ENCODE peak calls at places on chromosomes 3 and 15, in eight cellular contexts. G, X, H, F, S, D, Z and T are unnamed samples.

GRCh38 chr3:30951806-30952205 is 57.3 kb upstream of the GADL1 start:
- DNase-seq in G (no peak), X (no peak), H (no peak), F (no peak), S (no peak), D (no peak), Z (no peak), T (no peak)

GRCh38 chr3:71593106-71593505 is 9.6 kb upstream of the FOXP1 start:
- DNase-seq in G (no peak), X (no peak), H (no peak), F (no peak), S (no peak), D (no peak), Z (no peak), T (no peak)

GRCh38 chr3:141240290-141241247 is 8.9 kb downstream of the PXYLP1 start:
- DNase-seq in G (no peak), X (no peak), H (no peak), F (no peak), S (no peak), D (no peak), Z (no peak), T (no peak)

GRCh38 chr3:13883681-13884080 is 3.8 kb upstream of the WNT7A start:
- DNase-seq in G (no peak), X (no peak), H (no peak), F (no peak), S (no peak), D (no peak), Z (no peak), T (peak)

GRCh38 chr15:95853350-95853749 is 477.1 kb upstream of the NR2F2 start:
- DNase-seq in G (no peak), X (no peak), H (no peak), F (no peak), S (no peak), D (no peak), Z (no peak), T (no peak)

GRCh38 chr3:52774901-52775864 is 2.2 kb upstream of the ITIH1 start:
- DNase-seq in G (no peak), X (no peak), H (no peak), F (no peak), S (no peak), D (peak), Z (peak), T (no peak)

GRCh38 chr3:127446756-127447155 is 143.8 kb downstream of the TPRA1 start:
- DNase-seq in G (no peak), X (no peak), H (no peak), F (no peak), S (no peak), D (no peak), Z (no peak), T (peak)

GRCh38 chr3:154801729-154802128 is 278.4 kb upstream of the MME start:
- DNase-seq in G (no peak), X (no peak), H (no peak), F (no peak), S (no peak), D (no peak), Z (no peak), T (no peak)

GRCh38 chr3:37913531-37913930 is 51.9 kb downstream of the CTDSPL start:
- DNase-seq in G (no peak), X (no peak), H (no peak), F (no peak), S (no peak), D (no peak), Z (no peak), T (no peak)

GRCh38 chr3:37910666-37911400 is 49.2 kb downstream of the CTDSPL start:
- DNase-seq in G (no peak), X (no peak), H (no peak), F (no peak), S (no peak), D (peak), Z (no peak), T (no peak)

GRCh38 chr3:37907906-37908305 is 46.2 kb downstream of the CTDSPL start:
- DNase-seq in G (no peak), X (no peak), H (no peak), F (no peak), S (no peak), D (no peak), Z (no peak), T (no peak)

GRCh38 chr3:37909067-37909911 is 47.6 kb downstream of the CTDSPL start:
- DNase-seq in G (no peak), X (no peak), H (no peak), F (no peak), S (no peak), D (no peak), Z (peak), T (no peak)

DNA sequence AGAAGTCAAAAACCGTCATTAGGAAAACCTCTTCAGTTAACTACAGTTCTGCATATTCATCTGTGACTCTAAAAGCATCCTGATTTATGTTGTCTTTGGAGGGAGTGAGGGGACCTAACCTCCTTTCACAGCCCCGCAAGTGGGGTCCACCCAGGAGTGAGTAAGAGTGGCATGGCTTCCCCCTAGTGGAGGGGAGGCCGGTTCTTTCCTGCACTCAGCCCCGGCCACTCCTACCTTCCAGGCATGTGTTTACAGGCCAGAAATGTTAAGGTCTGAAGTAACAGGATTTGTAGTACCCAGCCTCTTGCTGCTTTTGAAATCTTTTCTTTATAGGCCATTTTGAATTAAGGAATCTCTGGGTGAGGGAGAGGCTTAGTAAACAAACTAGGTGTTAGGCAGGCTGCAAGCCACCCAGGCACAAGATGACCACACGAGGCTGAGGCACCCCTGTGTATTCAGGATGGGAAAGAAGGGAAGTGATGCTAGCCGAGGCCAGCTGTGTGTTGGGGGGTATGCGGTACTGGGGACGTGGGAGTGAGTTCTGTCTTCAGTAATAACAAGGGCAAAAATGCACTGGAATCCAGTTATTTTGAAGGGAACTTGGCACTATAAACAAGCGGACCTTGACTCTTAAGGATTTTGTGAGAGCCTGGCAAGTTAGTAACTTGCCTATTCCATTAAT is 50.5 kb downstream of the CTDSPL start:
- DNase-seq in G (no peak), X (no peak), H (no peak), F (peak), S (no peak), D (no peak), Z (no peak), T (no peak)
- TF ChIP-seq CTCF in G (no peak), X (peak), H (no peak), F (no peak), S (no peak), D (no peak), Z (no peak), T (no peak)

DNA sequence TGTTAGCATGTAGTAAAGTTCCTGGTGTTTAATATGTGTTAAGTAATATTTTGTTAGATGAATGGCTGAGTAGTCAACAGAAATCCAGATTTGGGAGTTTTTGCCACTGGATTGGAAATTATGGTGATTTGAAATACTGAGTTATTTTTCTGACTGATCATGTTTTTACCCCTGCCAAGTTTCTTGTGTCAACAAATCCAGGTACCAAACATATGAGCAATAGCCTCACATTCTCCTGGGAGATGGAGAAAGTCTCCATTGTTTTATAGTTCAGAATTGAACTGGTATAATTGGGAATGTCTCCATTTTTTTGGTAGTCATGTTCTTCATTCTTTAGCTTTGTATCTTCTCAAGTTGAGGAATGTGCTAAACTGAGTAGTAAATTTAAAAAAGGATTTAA is 767.2 kb upstream of the LMCD1 start:
- DNase-seq in G (no peak), X (no peak), H (no peak), F (no peak), S (no peak), D (no peak), Z (no peak), T (no peak)
- TF ChIP-seq CTCF in G (no peak), X (no peak), H (no peak), F (no peak), S (no peak), D (no peak), Z (no peak), T (no peak)

GRCh38 chr3:126212629-126213375 is 32.4 kb upstream of the ALDH1L1 start:
- DNase-seq in G (peak), X (peak), H (peak), F (peak), S (no peak), D (peak), Z (peak), T (peak)
- TF ChIP-seq CTCF in G (peak), X (peak), H (peak), F (no peak), S (peak), D (no peak), Z (peak), T (no peak)

DNA sequence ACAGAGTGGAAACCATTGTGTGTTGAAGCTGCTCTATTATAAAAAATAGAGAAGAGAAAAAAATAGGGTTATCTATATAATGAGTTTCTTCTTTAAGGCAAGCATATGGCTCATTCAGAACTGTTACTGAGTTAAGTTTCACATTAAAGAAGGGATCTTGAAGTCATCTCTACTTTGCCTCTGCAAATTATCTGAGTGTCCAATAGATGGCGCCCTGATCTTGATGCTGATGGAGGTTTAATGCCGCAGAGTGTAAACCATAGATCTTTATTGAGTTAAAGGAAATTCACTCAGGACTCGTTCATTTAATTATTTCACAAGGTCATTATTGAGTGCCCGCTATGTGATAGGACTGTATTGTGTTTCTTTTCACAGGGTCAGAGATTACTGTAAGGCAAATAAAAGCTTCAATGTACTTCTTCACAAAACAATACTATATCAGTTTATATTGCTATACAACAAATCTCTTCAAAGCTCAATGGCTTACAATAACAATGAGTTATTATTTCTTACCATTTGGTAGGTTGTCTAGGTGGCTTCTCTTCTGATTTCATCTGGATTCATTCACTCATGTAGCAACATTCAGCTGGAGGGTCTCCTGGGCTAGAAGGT is 171.4 kb downstream of the NSUN3 start:
- DNase-seq in G (no peak), X (peak), H (peak), F (peak), S (no peak), D (peak), Z (peak), T (no peak)
- TF ChIP-seq CTCF in G (peak), X (peak), H (peak), F (peak), S (peak), D (peak), Z (peak), T (peak)

DNA sequence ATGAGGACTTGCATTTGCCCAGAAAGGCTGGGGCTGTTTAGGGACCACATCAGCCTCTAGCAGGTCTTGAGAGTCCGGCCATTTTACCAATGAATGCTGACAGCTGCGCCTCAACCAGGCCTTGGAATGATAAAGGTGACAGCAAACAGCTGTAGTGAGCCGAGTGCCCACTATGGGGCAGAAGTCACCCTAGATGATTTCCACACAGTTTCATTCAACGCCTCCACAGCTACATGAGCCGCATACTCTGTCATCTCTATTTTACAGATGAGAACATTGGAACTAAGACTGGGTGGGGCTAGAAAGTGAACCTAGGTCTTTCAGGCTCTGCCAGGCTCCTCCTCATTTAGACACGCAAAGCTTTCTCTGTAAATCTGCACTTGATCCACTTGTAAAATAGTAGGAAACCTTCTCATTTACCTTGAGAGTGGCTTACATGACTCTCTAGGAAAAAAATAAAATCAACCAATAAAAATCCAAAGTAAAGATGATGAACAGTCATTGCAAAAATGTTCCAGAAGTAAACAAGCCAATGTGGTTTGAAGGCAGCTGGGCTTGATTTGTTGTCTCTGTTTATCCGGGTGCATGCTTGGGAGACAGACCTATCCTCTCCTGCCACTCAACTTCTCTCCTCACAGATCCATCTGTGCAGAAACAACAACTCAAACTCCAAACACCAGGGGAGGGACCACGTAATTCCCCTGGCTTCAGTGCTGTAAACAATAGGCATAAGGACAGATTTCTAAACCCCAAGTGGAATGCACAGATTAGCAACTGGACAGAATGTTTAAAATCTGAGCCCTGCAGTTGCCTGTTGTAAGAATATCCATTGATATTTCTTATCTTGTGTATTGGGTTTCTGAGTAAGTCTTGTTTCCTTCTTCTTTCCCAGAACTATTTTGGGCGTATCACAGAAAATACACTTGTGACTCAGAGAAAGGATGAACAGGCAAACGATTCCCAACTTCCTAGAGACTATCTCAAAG is 31.5 kb upstream of the LDHAL6B start:
- DNase-seq in G (peak), X (peak), H (peak), F (peak), S (peak), D (peak), Z (peak), T (no peak)
- TF ChIP-seq CTCF in G (peak), X (peak), H (peak), F (no peak), S (peak), D (peak), Z (peak), T (peak)